ENCODE peak calls at places on chromosomes 11 and 22, in ten cellular contexts. L is IMR-90; E is CD8-positive, alpha-beta T cell; H is colonic mucosa; Z is CD4-positive, CD25-positive, alpha-beta regulatory T cell; U is adrenal gland; K is HCT116; S is left ventricle myocardium inferior; X is left lung; C is prostate gland. M is an unnamed sample. For H3K27me3 and H3K4me1, the result is how much of the 10 kb centered on the place peaks cover.

GRCh38 chr11:80074837-80075236 is 634.0 kb upstream of the TENM4 start:
- DNase-seq in L (no peak), E (no peak), H (no peak), Z (no peak), U (no peak), K (no peak), S (no peak), X (no peak), C (no peak), M (no peak)

GRCh38 chr11:124897681-124898680 is at the start of gene ROBO4:
- DNase-seq in L (peak), E (peak), H (no peak), Z (no peak), U (peak), K (peak), S (peak), X (no peak), C (no peak), M (no peak)

GRCh38 chr11:30763951-30764350 is 177.8 kb upstream of the MPPED2 start:
- DNase-seq in L (no peak), E (no peak), H (no peak), Z (no peak), U (no peak), K (no peak), S (no peak), X (no peak), C (no peak), M (no peak)

GRCh38 chr11:86245369-86246292 is 1.1 kb downstream of the EED start:
- DNase-seq in L (peak), E (no peak), H (peak), Z (peak), U (no peak), K (no peak), S (no peak), X (no peak), C (no peak), M (no peak)

GRCh38 chr22:37465721-37466120 is 20.5 kb downstream of the MFNG start:
- DNase-seq in L (no peak), E (peak), H (no peak), Z (no peak), U (no peak), K (no peak), S (no peak), X (peak), C (no peak), M (no peak)

GRCh38 chr11:65652511-65653228 is 10.0 kb downstream of the RELA start:
- DNase-seq in L (peak), E (peak), H (peak), Z (peak), U (peak), K (peak), S (peak), X (peak), C (peak), M (peak)

GRCh38 chr22:19873960-19874306 is 19.3 kb upstream of the GNB1L start:
- DNase-seq in L (no peak), E (no peak), H (peak), Z (no peak), U (no peak), K (no peak), S (no peak), X (peak), C (no peak), M (peak)

GRCh38 chr11:6452219-6452618 is 11.4 kb upstream of the HPX start:
- DNase-seq in L (peak), E (no peak), H (no peak), Z (no peak), U (no peak), K (no peak), S (no peak), X (no peak), C (no peak), M (peak)

GRCh38 chr11:115497303-115497702 is 6.9 kb downstream of the CADM1 start:
- DNase-seq in L (no peak), E (no peak), H (no peak), Z (no peak), U (no peak), K (no peak), S (no peak), X (no peak), C (no peak), M (no peak)

GRCh38 chr11:38305682-38306081 is 1707.6 kb upstream of the RAG2 start:
- DNase-seq in L (no peak), E (no peak), H (no peak), Z (no peak), U (no peak), K (no peak), S (no peak), X (no peak), C (no peak), M (no peak)

DNA sequence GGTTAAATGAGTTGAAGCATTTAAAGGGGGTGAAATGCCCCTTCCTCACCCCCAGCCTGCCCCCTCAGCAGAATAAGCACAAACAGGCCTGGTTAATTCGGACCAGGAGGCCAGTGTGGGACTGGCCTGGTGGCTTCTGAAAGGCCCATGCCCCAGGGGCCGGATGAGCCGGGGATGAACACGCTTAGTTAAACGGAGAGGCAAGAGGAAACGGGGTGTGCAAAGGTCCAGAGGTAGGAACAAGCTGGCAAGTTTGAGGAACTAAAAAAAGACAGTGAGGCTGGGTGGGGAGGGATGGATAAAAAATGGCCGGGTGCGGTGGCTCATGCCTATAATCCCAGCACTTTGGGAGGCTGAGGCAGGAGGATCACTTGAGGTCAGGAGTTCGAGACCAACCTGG is 11.5 kb downstream of the SCUBE1 start:
- DNase-seq in L (no peak), E (no peak), H (no peak), Z (no peak), U (no peak), K (no peak), S (no peak), X (no peak), C (no peak), M (no peak)
- H3K27me3 ChIP-seq in L (under half), E (under half), H (under half), Z (under half), U (under half), K (under half), S (under half), X (under half), C (under half), M (under half)

GRCh38 chr11:44808053-44808753 is 81.4 kb downstream of the TSPAN18 start:
- DNase-seq in L (no peak), E (no peak), H (no peak), Z (no peak), U (no peak), K (no peak), S (no peak), X (no peak), C (no peak), M (no peak)
- H3K4me1 ChIP-seq in L (under half), E (under half), H (under half), Z (under half), U (under half), K (under half), S (half or more), X (under half), C (under half), M (under half)

GRCh38 chr11:131580466-131580865 is 210.1 kb downstream of the NTM start:
- DNase-seq in L (no peak), E (no peak), H (no peak), Z (no peak), U (no peak), K (no peak), S (no peak), X (no peak), C (no peak), M (no peak)
- H3K27me3 ChIP-seq in L (under half), E (under half), H (under half), Z (under half), U (under half), K (under half), S (half or more), X (under half), C (under half), M (under half)

GRCh38 chr22:30183861-30184278 is 62.7 kb downstream of the LIF start:
- DNase-seq in L (peak), E (no peak), H (no peak), Z (peak), U (no peak), K (no peak), S (no peak), X (no peak), C (no peak), M (no peak)

GRCh38 chr22:30181459-30182353 is 64.9 kb downstream of the LIF start:
- DNase-seq in L (no peak), E (no peak), H (no peak), Z (no peak), U (no peak), K (no peak), S (no peak), X (no peak), C (no peak), M (no peak)

GRCh38 chr22:30182365-30182764 is 64.2 kb downstream of the LIF start:
- DNase-seq in L (peak), E (no peak), H (no peak), Z (no peak), U (no peak), K (no peak), S (no peak), X (no peak), C (no peak), M (no peak)

GRCh38 chr22:30182833-30183232 is 63.7 kb downstream of the LIF start:
- DNase-seq in L (peak), E (no peak), H (no peak), Z (no peak), U (no peak), K (no peak), S (no peak), X (no peak), C (no peak), M (no peak)

GRCh38 chr22:30183271-30183670 is 63.3 kb downstream of the LIF start:
- DNase-seq in L (no peak), E (no peak), H (no peak), Z (no peak), U (no peak), K (no peak), S (no peak), X (no peak), C (no peak), M (no peak)
- H3K4me1 ChIP-seq in L (under half), E (under half), H (under half), Z (under half), U (under half), K (under half), S (under half), X (under half), C (under half), M (under half)

DNA sequence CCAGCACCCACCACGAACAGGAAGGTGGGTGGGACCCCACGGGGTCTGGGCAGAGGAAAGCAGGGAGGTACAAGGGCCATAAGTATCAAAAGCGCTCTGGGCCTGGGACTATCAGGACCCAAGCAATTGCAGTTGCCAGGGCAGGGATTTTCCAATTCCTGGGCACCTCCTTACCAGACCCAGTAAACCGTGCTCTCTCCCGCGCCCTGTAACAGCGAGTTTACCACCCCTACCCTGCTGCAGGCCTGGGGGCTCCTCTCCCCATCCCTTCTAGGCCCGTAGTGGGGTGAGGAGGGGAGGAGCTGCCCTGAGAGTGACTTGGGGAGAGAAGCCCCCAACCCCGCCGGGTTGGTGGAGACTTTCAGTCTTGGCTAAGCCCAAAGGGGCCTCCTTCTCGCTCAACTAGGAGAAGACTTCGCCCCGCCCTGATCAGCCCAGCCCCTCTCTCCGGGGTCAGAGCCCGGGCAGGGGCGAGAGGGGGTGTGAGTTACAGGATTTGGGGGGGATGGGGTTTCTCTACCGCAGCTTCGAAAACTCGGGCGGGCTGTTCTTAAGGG is 5.4 kb downstream of the PAX6 start:
- DNase-seq in L (no peak), E (no peak), H (no peak), Z (no peak), U (no peak), K (no peak), S (no peak), X (peak), C (no peak), M (no peak)
- H3K27me3 ChIP-seq in L (half or more), E (half or more), H (half or more), Z (half or more), U (half or more), K (under half), S (half or more), X (half or more), C (half or more), M (under half)

GRCh38 chr11:16791494-16791961 is 53.1 kb downstream of the C11orf58 start:
- DNase-seq in L (peak), E (no peak), H (no peak), Z (no peak), U (peak), K (peak), S (no peak), X (no peak), C (no peak), M (peak)

GRCh38 chr11:16789061-16789415 is 50.6 kb downstream of the C11orf58 start:
- DNase-seq in L (no peak), E (no peak), H (no peak), Z (no peak), U (no peak), K (no peak), S (no peak), X (no peak), C (no peak), M (peak)

GRCh38 chr11:16789560-16790483 is 51.4 kb downstream of the C11orf58 start:
- DNase-seq in L (no peak), E (no peak), H (no peak), Z (no peak), U (no peak), K (no peak), S (no peak), X (no peak), C (no peak), M (no peak)

GRCh38 chr11:16792426-16792825 is 54.0 kb downstream of the C11orf58 start:
- DNase-seq in L (no peak), E (no peak), H (no peak), Z (no peak), U (no peak), K (no peak), S (no peak), X (no peak), C (no peak), M (no peak)

DNA sequence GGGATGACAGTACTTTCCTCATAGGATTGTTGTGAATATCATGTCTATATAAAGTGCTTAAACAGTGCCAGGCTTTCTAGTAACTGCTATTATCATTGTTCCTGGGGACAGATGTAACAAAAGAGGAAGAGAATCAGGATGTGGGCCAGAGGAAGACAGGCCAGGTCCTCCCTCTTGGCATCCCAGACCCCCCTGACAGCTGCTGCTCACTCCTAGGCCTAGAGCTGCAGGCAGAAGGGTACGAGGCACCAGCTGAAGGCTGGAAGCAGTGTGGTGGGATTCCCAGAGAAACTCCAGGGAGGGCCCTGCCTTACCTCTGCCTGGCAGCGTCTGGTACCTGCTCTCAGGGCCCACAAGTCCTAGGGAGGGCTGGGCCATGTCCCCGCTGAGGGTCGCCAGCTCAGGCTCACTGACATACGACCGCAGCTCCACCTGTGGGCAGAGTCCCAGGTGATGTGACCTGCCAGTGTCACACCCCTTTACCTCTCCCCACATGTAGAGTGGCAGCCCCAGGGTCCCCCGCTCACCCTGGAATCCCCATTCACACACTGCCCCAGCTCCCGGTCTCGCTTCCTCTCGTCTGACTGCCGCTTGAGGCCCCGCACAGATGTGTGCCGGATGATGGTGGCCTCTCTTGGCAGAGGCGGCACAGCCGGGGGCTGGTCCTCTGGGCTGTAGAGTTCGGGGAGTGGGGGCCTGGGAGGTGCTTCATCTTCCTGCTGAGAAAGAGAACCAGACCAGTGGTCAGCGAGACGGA is 52.2 kb downstream of the C11orf58 start:
- DNase-seq in L (no peak), E (no peak), H (no peak), Z (no peak), U (no peak), K (no peak), S (no peak), X (no peak), C (no peak), M (peak)
- H3K4me1 ChIP-seq in L (under half), E (under half), H (under half), Z (under half), U (under half), K (under half), S (half or more), X (under half), C (under half), M (under half)

DNA sequence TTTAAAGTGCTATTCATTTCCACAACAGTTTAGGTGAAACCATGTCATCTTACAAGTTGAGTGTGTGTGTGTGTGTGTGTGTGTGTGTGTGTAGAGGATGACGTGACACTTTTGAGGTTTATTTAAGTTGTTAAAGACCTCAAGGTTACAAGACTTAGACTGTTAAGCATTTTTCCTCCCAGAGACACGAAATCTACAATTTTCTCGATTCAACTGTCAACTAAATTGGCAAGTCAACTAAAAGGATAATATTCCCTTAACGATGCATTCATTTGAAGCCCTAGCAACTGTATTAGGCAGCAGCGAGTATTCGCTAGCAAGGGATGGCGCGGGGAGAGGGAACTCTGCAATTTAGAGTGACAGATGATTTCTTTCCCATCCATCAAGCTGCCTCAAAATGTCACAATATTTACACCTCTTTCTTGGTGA is 17.6 kb upstream of the BDNF start:
- DNase-seq in L (no peak), E (no peak), H (no peak), Z (no peak), U (no peak), K (no peak), S (no peak), X (no peak), C (no peak), M (no peak)
- H3K27me3 ChIP-seq in L (under half), E (under half), H (half or more), Z (under half), U (under half), K (under half), S (half or more), X (half or more), C (under half), M (under half)

GRCh38 chr22:45575607-45576272 is 73.1 kb downstream of the FBLN1 start:
- DNase-seq in L (no peak), E (no peak), H (no peak), Z (no peak), U (no peak), K (no peak), S (no peak), X (no peak), C (no peak), M (peak)
- H3K4me1 ChIP-seq in L (under half), E (under half), H (under half), Z (under half), U (under half), K (under half), S (under half), X (under half), C (under half), M (under half)

GRCh38 chr11:62999156-62999555 is 14.4 kb upstream of the SLC22A6 start:
- DNase-seq in L (no peak), E (no peak), H (no peak), Z (no peak), U (no peak), K (no peak), S (no peak), X (no peak), C (no peak), M (no peak)

GRCh38 chr11:62994775-62995174 is 10.0 kb upstream of the SLC22A6 start:
- DNase-seq in L (no peak), E (no peak), H (no peak), Z (no peak), U (no peak), K (no peak), S (no peak), X (no peak), C (no peak), M (no peak)

GRCh38 chr11:62996271-62996670 is 11.5 kb upstream of the SLC22A6 start:
- DNase-seq in L (no peak), E (no peak), H (no peak), Z (no peak), U (no peak), K (no peak), S (no peak), X (no peak), C (no peak), M (peak)

GRCh38 chr11:62999649-63000048 is 14.9 kb upstream of the SLC22A6 start:
- DNase-seq in L (no peak), E (no peak), H (no peak), Z (no peak), U (no peak), K (no peak), S (no peak), X (no peak), C (peak), M (no peak)
- H3K27me3 ChIP-seq in L (under half), E (under half), H (under half), Z (under half), U (under half), K (under half), S (under half), X (under half), C (under half), M (under half)

DNA sequence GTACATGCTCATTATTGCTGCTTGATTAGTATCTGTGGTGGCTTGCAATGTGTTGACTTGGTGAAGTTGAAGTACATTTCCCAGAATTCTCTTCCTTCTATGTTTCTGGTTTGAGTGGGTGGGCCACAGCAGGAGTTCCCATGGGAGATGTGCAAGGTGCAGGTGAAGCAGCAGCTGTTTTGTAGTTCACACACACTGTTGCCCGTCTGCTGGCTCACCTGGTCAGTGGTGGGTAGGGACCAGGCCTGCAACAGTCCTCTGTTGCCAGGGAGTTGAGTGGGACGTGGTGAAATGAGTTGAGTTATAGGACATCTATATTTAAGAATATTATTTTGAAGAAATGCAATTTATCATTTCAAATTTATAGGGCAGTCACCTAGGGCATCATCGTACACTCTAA is 417.4 kb downstream of the TMEM135 start:
- DNase-seq in L (no peak), E (no peak), H (no peak), Z (no peak), U (no peak), K (no peak), S (no peak), X (no peak), C (no peak), M (no peak)
- H3K4me1 ChIP-seq in L (under half), E (under half), H (under half), Z (under half), U (under half), K (under half), S (under half), X (under half), C (under half), M (under half)